ENCODE peak calls at places on chromosomes 1 and 21, in four cellular contexts. T is K562, I is H1, K is GM12878. N is an unnamed sample.

GRCh38 chr1:65238010-65238409 is 71.3 kb upstream of the DNAJC6 start:
- DNase-seq in T (no peak), I (no peak), K (no peak), N (no peak)

GRCh38 chr1:56434025-56434424 is 145.3 kb downstream of the PLPP3 start:
- DNase-seq in T (no peak), I (no peak), K (no peak), N (peak)

GRCh38 chr21:26836546-26836945 is 8.7 kb downstream of the ADAMTS1 start:
- DNase-seq in T (no peak), I (no peak), K (no peak), N (no peak)

GRCh38 chr1:41612953-41613352 is 128.5 kb upstream of the EDN2 start:
- DNase-seq in T (no peak), I (peak), K (no peak), N (no peak)

GRCh38 chr1:188062456-188062855 is 1233.7 kb downstream of the PLA2G4A start:
- DNase-seq in T (no peak), I (no peak), K (no peak), N (no peak)

GRCh38 chr1:161179698-161180097 is 2.4 kb upstream of the B4GALT3 start:
- DNase-seq in T (no peak), I (no peak), K (no peak), N (no peak)

GRCh38 chr1:183093821-183094287 is 70.6 kb downstream of the LAMC1 start:
- DNase-seq in T (no peak), I (no peak), K (no peak), N (no peak)

GRCh38 chr1:51686450-51686849 is 69.6 kb downstream of the OSBPL9 start:
- DNase-seq in T (no peak), I (no peak), K (no peak), N (no peak)

GRCh38 chr1:75548721-75549480 is 62.0 kb downstream of the SLC44A5 start:
- DNase-seq in T (no peak), I (no peak), K (no peak), N (no peak)

GRCh38 chr1:29821605-29822004 is 585.3 kb downstream of the PTPRU start:
- DNase-seq in T (no peak), I (peak), K (no peak), N (no peak)

GRCh38 chr1:20964540-20965484 is 177.7 kb upstream of the HP1BP3 start:
- DNase-seq in T (no peak), I (no peak), K (peak), N (no peak)

GRCh38 chr1:117436528-117436927 is 69.3 kb downstream of the MAN1A2 start:
- DNase-seq in T (no peak), I (no peak), K (no peak), N (no peak)

GRCh38 chr1:203324103-203325003 is 19.0 kb downstream of the BTG2 start:
- DNase-seq in T (no peak), I (no peak), K (no peak), N (no peak)

GRCh38 chr1:67680486-67680885 is 4.5 kb upstream of the GADD45A start:
- DNase-seq in T (no peak), I (no peak), K (no peak), N (no peak)

GRCh38 chr1:215394084-215394991 is 172.8 kb upstream of the KCTD3 start:
- DNase-seq in T (no peak), I (no peak), K (no peak), N (no peak)

GRCh38 chr1:27342778-27343638 is 1.2 kb downstream of the SYTL1 start:
- DNase-seq in T (peak), I (no peak), K (no peak), N (peak)

GRCh38 chr1:8015036-8015808 is 10.9 kb downstream of the ERRFI1 start:
- DNase-seq in T (peak), I (no peak), K (peak), N (peak)

GRCh38 chr1:180231506-180232420 is 1.7 kb downstream of the LHX4 start:
- DNase-seq in T (no peak), I (peak), K (no peak), N (no peak)

GRCh38 chr1:4106731-4107130 is 206.7 kb upstream of the C1orf174 start:
- DNase-seq in T (no peak), I (no peak), K (no peak), N (no peak)

GRCh38 chr1:169595764-169596711 is 9.8 kb upstream of the F5 start:
- DNase-seq in T (no peak), I (no peak), K (no peak), N (peak)

GRCh38 chr1:32813941-32814739 is 3.0 kb downstream of the YARS1 start:
- DNase-seq in T (no peak), I (no peak), K (no peak), N (peak)

GRCh38 chr1:36981771-36982622 is 52.3 kb downstream of the GRIK3 start:
- DNase-seq in T (no peak), I (no peak), K (no peak), N (no peak)

GRCh38 chr1:212967767-212968166 is 17.4 kb downstream of the VASH2 start:
- DNase-seq in T (peak), I (no peak), K (no peak), N (peak)

GRCh38 chr1:191327868-191328267 is 830.4 kb upstream of the RGS18 start:
- DNase-seq in T (no peak), I (no peak), K (no peak), N (no peak)

GRCh38 chr1:5473268-5473667 is 519.0 kb downstream of the NPHP4 start:
- DNase-seq in T (no peak), I (no peak), K (no peak), N (no peak)

GRCh38 chr1:212760126-212760823 is 31.3 kb downstream of the NSL1 start:
- DNase-seq in T (peak), I (peak), K (no peak), N (peak)

GRCh38 chr1:109268431-109269211 is 14.3 kb downstream of the PSRC1 start:
- DNase-seq in T (no peak), I (no peak), K (no peak), N (no peak)

GRCh38 chr1:184545601-184546000 is 158.8 kb downstream of the C1orf21 start:
- DNase-seq in T (no peak), I (no peak), K (no peak), N (no peak)
- TF ChIP-seq BRCA1 in T (no peak), I (no peak), K (no peak), N (no peak)

GRCh38 chr1:220787069-220787614 is 429 bp downstream of the MTARC1 start:
- DNase-seq in T (no peak), I (peak), K (no peak), N (peak)
- TF ChIP-seq BRCA1 in T (no peak), I (no peak), K (no peak), N (no peak)

DNA sequence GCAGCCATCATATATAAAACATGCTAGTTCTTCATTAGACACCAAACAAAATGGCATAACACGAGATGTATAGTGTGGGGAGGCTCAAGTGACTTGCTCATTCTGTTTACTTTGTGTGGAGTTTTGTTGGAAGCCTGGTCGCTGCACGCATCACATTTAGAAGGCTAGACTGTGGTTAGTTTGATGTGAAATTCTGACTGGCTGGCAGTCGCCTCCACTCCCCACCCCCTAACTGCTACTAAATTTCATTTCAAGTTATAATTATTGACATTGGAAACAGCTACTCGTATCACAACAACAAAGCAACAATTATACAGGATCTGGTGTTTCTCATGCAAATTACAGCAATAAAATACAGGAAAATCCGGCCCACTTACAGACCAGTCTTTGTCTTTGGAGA is 356.1 kb downstream of the LMO4 start:
- DNase-seq in T (no peak), I (no peak), K (no peak), N (no peak)
- TF ChIP-seq BRCA1 in T (no peak), I (no peak), K (no peak), N (no peak)

GRCh38 chr1:155124503-155125463 is 2.9 kb upstream of the EFNA1 start:
- DNase-seq in T (no peak), I (peak), K (no peak), N (no peak)
- TF ChIP-seq BRCA1 in T (no peak), I (no peak), K (no peak), N (no peak)

GRCh38 chr1:154943649-154944421 is 7.3 kb upstream of the PMVK start:
- DNase-seq in T (peak), I (peak), K (no peak), N (no peak)
- TF ChIP-seq BRCA1 in T (no peak), I (no peak), K (no peak), N (no peak)

DNA sequence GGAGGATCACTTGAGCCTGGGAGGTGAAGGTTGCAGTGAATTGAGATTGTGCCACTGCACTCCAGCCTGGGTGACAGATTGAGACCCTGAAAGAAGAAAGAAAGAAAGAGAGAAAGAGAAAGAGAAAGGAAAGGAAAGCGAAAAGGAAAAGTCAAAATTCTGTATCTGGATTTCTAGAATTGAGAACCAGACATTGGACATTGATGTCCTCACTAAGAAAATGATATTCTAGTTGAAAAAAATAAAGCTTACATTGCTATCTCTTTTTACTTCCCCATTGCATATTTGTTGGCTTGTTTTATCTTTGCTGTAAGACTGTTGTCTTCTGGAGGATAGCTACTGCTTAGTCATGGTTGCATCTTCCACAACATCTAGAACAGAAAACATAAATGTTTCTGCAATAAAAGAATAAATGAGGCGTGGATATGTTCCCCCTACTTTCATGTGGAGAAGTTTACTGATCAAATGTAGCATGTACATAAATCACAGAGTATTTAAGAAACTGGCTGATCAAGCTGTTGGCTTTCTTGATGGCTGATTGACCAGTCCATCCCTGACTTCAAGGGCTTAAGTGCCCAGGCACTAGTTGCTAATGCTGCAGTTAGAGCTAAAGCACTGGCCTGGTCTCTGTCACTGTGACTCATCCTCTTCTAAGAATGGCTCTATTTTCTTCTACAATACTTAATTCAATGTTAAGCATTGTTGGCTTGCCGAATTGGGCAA is 17.7 kb downstream of the CD53 start:
- DNase-seq in T (peak), I (no peak), K (no peak), N (no peak)
- TF ChIP-seq BRCA1 in T (no peak), I (no peak), K (no peak), N (no peak)

DNA sequence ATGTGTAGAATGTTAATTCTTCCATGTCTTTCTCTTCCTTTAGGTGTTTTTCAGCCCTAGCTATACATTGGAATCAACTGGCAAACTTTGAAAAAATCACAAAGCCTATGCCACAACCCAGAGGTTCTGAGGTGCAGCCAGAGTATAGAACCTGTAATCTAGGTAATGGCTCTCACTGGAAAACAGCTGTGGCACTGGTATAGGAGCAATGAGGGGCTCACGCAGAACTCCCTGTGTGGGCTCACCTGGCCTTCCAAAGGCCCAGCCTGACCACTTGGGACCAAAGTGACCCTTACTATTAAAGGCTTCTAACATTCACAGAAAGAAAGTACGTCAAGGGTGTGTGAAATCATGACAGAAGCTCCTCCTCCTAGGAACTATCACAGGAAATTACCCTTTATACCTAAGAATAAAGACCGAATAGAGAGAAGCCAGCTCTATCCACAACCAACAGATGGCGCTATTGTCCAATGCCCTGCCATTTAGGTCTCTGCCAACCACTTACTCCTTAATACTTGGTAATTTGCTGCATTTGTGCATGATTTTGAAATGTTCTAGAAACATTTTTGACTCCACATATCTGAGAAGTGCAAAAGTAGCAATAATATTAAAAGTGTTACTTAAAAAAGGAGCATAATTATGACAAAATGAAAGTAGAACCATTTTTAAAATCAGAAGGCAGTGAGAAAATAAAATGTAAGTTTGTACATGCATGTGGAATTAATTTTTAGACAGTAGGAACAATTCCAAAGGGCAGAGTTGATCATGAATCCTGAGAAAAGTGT is 93.2 kb upstream of the HAO2 start:
- DNase-seq in T (peak), I (peak), K (no peak), N (peak)
- TF ChIP-seq BRCA1 in T (no peak), I (no peak), K (no peak), N (no peak)

GRCh38 chr1:147539122-147539575 is 2.2 kb upstream of the BCL9 start:
- DNase-seq in T (peak), I (no peak), K (no peak), N (peak)

GRCh38 chr1:147542549-147542857 is 1.2 kb downstream of the BCL9 start:
- DNase-seq in T (no peak), I (no peak), K (no peak), N (no peak)

GRCh38 chr1:147545133-147545532 is 3.8 kb downstream of the BCL9 start:
- DNase-seq in T (no peak), I (peak), K (peak), N (no peak)

GRCh38 chr1:147547065-147547464 is 5.8 kb downstream of the BCL9 start:
- DNase-seq in T (no peak), I (no peak), K (no peak), N (no peak)

GRCh38 chr1:147541672-147542548 is 609 bp downstream of the BCL9 start:
- DNase-seq in T (no peak), I (peak), K (no peak), N (no peak)
- TF ChIP-seq BRCA1 in T (no peak), I (no peak), K (no peak), N (no peak)

DNA sequence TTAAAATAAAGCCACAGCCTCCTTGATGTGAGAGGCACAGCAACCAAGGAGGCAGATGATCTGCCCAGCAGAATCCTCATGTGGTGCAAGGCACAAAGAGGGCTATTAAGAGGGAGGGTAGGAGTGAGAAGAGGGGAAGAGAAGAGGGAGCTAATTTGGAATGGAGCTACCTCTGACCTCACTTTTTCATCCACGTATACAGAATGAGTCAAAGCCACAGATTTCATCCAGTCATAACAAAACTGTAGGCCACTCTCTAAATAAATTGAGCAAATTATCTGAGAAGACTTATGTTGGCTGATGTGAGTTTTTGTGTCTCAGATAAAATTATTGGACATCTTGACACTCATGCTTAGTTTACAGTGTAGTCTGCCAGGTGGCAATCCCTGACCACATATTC is 325.6 kb downstream of the TTLL7 start:
- DNase-seq in T (no peak), I (no peak), K (no peak), N (no peak)
- TF ChIP-seq BRCA1 in T (no peak), I (no peak), K (no peak), N (no peak)

N was measured in HepG2.